ENCODE peak calls at places on chromosomes 7 and 10, in four cellular contexts. One of them, this sample, is unnamed.

GRCh38 chr10:73424478-73424877 is 8.9 kb downstream of the MSS51 start:
- DNase-seq in HCT116: no peak
- DNase-seq in sigmoid colon: no peak
- DNase-seq in transverse colon: no peak
- DNase-seq in this sample: no peak

GRCh38 chr7:2692543-2692942 is 4.5 kb downstream of the AMZ1 start:
- DNase-seq in sigmoid colon: no peak
- DNase-seq in HCT116: no peak
- DNase-seq in transverse colon: no peak
- DNase-seq in this sample: no peak

GRCh38 chr10:103141950-103142349 is 51.1 kb downstream of the NT5C2 start:
- DNase-seq in HCT116: no peak
- DNase-seq in transverse colon: no peak
- DNase-seq in sigmoid colon: no peak
- DNase-seq in this sample: no peak

GRCh38 chr7:156857757-156858156 is 35.2 kb downstream of the LMBR1 start:
- DNase-seq in sigmoid colon: no peak
- DNase-seq in HCT116: no peak
- DNase-seq in transverse colon: no peak
- DNase-seq in this sample: no peak

GRCh38 chr10:12839941-12840611 is 161.4 kb downstream of the CCDC3 start:
- DNase-seq in transverse colon: no peak
- DNase-seq in HCT116: no peak
- DNase-seq in sigmoid colon: no peak
- DNase-seq in this sample: peak; percentile 57

GRCh38 chr10:33321516-33321915 is 13.0 kb downstream of the NRP1 start:
- DNase-seq in sigmoid colon: no peak
- DNase-seq in transverse colon: no peak
- DNase-seq in HCT116: no peak
- DNase-seq in this sample: no peak

GRCh38 chr7:133478591-133479135 is 225.8 kb downstream of the EXOC4 start:
- DNase-seq in transverse colon: no peak
- DNase-seq in sigmoid colon: no peak
- DNase-seq in HCT116: no peak
- DNase-seq in this sample: no peak

GRCh38 chr7:157268540-157268939 is 68.3 kb upstream of the DNAJB6 start:
- DNase-seq in transverse colon: no peak
- DNase-seq in sigmoid colon: peak; percentile 45
- DNase-seq in HCT116: no peak
- DNase-seq in this sample: no peak

GRCh38 chr7:154304231-154304630 is 252.0 kb downstream of the DPP6 start:
- DNase-seq in HCT116: no peak
- DNase-seq in sigmoid colon: no peak
- DNase-seq in transverse colon: no peak
- DNase-seq in this sample: no peak

GRCh38 chr10:46028584-46029570 is 1.5 kb downstream of the NCOA4 start:
- DNase-seq in transverse colon: peak; percentile 33
- DNase-seq in HCT116: peak; percentile 71
- DNase-seq in sigmoid colon: no peak
- DNase-seq in this sample: no peak

GRCh38 chr7:151309306-151309705 is 32.3 kb upstream of the NUB1 start:
- DNase-seq in transverse colon: no peak
- DNase-seq in HCT116: no peak
- DNase-seq in sigmoid colon: no peak
- DNase-seq in this sample: no peak

GRCh38 chr7:157431951-157432540 is 95.2 kb downstream of the DNAJB6 start:
- DNase-seq in sigmoid colon: peak; percentile 54
- DNase-seq in transverse colon: no peak
- DNase-seq in HCT116: no peak
- DNase-seq in this sample: peak; percentile 70

GRCh38 chr7:70525991-70526390 is 606.0 kb upstream of the GALNT17 start:
- DNase-seq in sigmoid colon: no peak
- DNase-seq in HCT116: no peak
- DNase-seq in transverse colon: no peak
- DNase-seq in this sample: no peak

GRCh38 chr7:70520604-70521003 is 611.3 kb upstream of the GALNT17 start:
- DNase-seq in transverse colon: no peak
- DNase-seq in sigmoid colon: no peak
- DNase-seq in HCT116: no peak
- DNase-seq in this sample: no peak

GRCh38 chr7:70527489-70527888 is 604.5 kb upstream of the GALNT17 start:
- DNase-seq in sigmoid colon: no peak
- DNase-seq in transverse colon: no peak
- DNase-seq in HCT116: no peak
- DNase-seq in this sample: no peak

GRCh38 chr7:70523626-70524351 is 608.2 kb upstream of the GALNT17 start:
- DNase-seq in sigmoid colon: no peak
- DNase-seq in transverse colon: peak; percentile 11
- DNase-seq in HCT116: no peak
- DNase-seq in this sample: no peak
- TF ChIP-seq POLR2AphosphoS5 in sigmoid colon: no peak
- TF ChIP-seq POLR2AphosphoS5 in transverse colon: no peak
- TF ChIP-seq POLR2AphosphoS5 in HCT116: no peak
- TF ChIP-seq POLR2AphosphoS5 in this sample: no peak

GRCh38 chr10:97229322-97229721 is 43.6 kb upstream of the SLIT1 start:
- DNase-seq in HCT116: no peak
- DNase-seq in transverse colon: no peak
- DNase-seq in sigmoid colon: no peak
- DNase-seq in this sample: no peak
- H3K36me3 ChIP-seq in HCT116: peaks cover 2% of the 10 kb centered on the region
- H3K36me3 ChIP-seq in transverse colon: peaks cover 5% of the 10 kb centered on the region
- H3K36me3 ChIP-seq in sigmoid colon: no peaks in the 10 kb centered on the region
- H3K36me3 ChIP-seq in this sample: peaks cover 28% of the 10 kb centered on the region

GRCh38 chr7:81159402-81159801 is 240.6 kb upstream of the SEMA3C start:
- DNase-seq in sigmoid colon: no peak
- DNase-seq in transverse colon: no peak
- DNase-seq in HCT116: peak; percentile 13
- DNase-seq in this sample: no peak
- TF ChIP-seq POLR2AphosphoS5 in sigmoid colon: no peak
- TF ChIP-seq POLR2AphosphoS5 in transverse colon: no peak
- TF ChIP-seq POLR2AphosphoS5 in HCT116: no peak
- TF ChIP-seq POLR2AphosphoS5 in this sample: no peak

DNA sequence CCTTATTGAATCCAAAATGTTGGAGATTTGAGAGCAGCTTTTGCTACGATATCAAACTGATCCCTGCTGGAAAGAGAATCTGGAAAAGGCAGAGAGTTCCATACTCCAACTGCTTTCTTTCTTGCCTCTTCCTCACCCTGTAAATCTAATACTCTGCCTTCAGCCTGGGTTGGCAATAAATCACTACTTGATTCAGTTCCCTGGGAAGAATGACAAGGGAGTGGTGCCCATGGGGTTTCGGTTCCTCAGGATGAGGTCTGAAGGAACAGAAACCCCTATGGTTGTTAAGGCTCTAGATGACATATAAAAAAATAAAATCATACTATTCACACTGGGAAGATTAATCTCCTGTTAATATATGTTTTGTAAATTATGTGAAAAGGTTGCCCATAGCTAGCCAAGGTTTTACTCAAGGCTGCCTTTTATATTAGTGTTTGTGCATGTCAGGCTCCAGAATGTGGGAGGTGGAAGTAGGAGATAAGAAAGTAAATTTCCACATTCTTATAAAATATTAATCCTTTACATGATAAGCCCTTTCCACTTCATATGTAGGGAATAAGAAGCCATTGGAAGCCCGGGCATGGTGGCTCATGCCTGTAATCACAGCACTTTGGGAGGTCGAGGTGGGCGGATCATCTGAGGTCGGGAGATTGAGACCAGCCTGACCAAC is 106.2 kb upstream of the CACNA2D1 start:
- DNase-seq in HCT116: no peak
- DNase-seq in sigmoid colon: no peak
- DNase-seq in transverse colon: no peak
- DNase-seq in this sample: no peak
- H3K36me3 ChIP-seq in HCT116: no peaks in the 10 kb centered on the region
- H3K36me3 ChIP-seq in sigmoid colon: no peaks in the 10 kb centered on the region
- H3K36me3 ChIP-seq in transverse colon: no peaks in the 10 kb centered on the region
- H3K36me3 ChIP-seq in this sample: no peaks in the 10 kb centered on the region

GRCh38 chr10:131452926-131453771 is 141.6 kb upstream of the TCERG1L start:
- DNase-seq in sigmoid colon: no peak
- DNase-seq in transverse colon: no peak
- DNase-seq in HCT116: no peak
- DNase-seq in this sample: no peak
- TF ChIP-seq POLR2AphosphoS5 in sigmoid colon: no peak
- TF ChIP-seq POLR2AphosphoS5 in transverse colon: no peak
- TF ChIP-seq POLR2AphosphoS5 in HCT116: no peak
- TF ChIP-seq POLR2AphosphoS5 in this sample: no peak

DNA sequence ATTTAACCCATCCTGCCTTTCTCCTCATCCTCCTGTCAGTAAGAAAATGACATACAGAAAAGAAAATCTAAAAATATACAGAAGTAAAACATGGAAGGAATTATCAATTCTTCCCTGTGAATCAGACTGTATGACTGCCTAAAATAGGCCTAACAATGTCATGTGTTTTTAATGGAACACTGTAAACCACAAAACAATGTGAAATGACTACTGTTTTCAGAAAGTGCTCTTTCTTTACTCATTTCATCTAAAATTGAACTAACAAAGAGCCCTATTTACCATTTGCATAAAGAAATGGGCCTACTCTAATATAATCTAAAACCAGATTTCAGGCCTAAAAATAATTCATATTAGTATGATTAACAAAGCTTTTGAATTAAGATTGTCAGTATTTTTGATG is 35.7 kb downstream of the SEMA3E start:
- DNase-seq in HCT116: no peak
- DNase-seq in transverse colon: no peak
- DNase-seq in sigmoid colon: no peak
- DNase-seq in this sample: no peak
- H3K36me3 ChIP-seq in HCT116: no peaks in the 10 kb centered on the region
- H3K36me3 ChIP-seq in transverse colon: no peaks in the 10 kb centered on the region
- H3K36me3 ChIP-seq in sigmoid colon: no peaks in the 10 kb centered on the region
- H3K36me3 ChIP-seq in this sample: no peaks in the 10 kb centered on the region

DNA sequence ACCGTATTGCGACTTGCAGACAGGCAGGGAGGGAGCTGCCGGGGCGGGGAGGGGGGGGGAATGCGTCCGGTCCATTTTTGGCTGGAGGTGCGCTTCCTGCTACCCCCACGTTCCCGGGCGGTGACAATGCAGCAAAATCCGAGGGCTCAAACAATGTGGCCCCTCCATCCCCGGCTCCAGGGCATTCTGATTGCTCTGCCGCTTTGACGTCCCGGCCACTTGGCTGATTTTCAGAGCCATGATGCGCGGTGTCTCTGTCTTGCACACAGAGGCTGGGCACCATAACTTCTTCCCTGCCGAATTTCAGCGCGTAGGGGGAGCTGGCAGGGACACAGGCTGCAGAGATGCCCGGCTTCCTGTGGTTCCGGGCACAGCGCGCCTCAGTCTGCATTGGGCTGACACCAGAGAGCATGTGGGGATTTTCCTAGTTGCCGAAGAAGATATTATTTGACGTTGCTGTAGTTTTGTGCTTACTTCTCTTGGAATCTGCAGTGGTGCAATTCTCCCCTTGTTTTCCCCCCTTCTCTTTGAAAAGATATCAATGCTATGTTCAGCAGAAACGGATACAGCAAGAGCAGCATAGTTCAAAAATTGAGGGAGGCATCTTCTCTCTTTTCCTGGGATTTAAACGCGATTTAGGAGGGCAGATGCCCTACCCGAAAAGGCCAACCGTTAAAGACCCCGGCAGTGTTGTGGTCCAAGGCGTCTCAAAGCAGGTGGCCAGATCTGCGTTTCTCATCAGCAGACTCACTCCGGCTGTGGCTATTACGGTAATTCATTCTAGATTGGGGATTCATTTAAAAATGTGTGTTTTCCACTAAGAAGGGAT is 1.4 kb downstream of the HECW1 start:
- DNase-seq in transverse colon: no peak
- DNase-seq in HCT116: no peak
- DNase-seq in sigmoid colon: no peak
- DNase-seq in this sample: no peak
- TF ChIP-seq POLR2AphosphoS5 in transverse colon: no peak
- TF ChIP-seq POLR2AphosphoS5 in HCT116: no peak
- TF ChIP-seq POLR2AphosphoS5 in sigmoid colon: no peak
- TF ChIP-seq POLR2AphosphoS5 in this sample: no peak

This sample was measured in spleen.